ENCODE peak calls at places on chromosomes 16 and 17, in six cellular contexts. W, X, F, N, G and C are unnamed samples.

GRCh38 chr17:81248649-81249048 is 9.5 kb downstream of the NDUFAF8 start:
- DNase-seq in W (no peak), X (no peak), F (no peak), N (no peak), G (no peak), C (no peak)

GRCh38 chr16:65789148-65789545 is 577.3 kb upstream of the CDH5 start:
- DNase-seq in W (no peak), X (no peak), F (no peak), N (no peak), G (no peak), C (no peak)

GRCh38 chr16:69927056-69927757 is 23.9 kb upstream of the CLEC18A start:
- DNase-seq in W (no peak), X (no peak), F (peak; percentile 60), N (no peak), G (no peak), C (no peak)

GRCh38 chr16:66295761-66296546 is 70.5 kb upstream of the CDH5 start:
- DNase-seq in W (no peak), X (peak; percentile 14), F (no peak), N (no peak), G (no peak), C (no peak)

GRCh38 chr16:19844945-19845641 is 39.6 kb downstream of the GPRC5B start:
- DNase-seq in W (no peak), X (no peak), F (peak; percentile 92), N (no peak), G (peak; percentile 95), C (no peak)

GRCh38 chr17:39596543-39597267 is 11.0 kb downstream of the NEUROD2 start:
- DNase-seq in W (peak; percentile 53), X (no peak), F (no peak), N (no peak), G (no peak), C (no peak)

GRCh38 chr17:50114849-50115357 is 15.1 kb downstream of the SAMD14 start:
- DNase-seq in W (peak; percentile 66), X (peak; percentile 81), F (peak; percentile 70), N (peak; percentile 89), G (peak; percentile 77), C (no peak)

GRCh38 chr16:48321307-48322036 is 63.7 kb downstream of the SIAH1 start:
- DNase-seq in W (no peak), X (no peak), F (peak; percentile 85), N (no peak), G (peak; percentile 81), C (no peak)

GRCh38 chr17:75925103-75925502 is 15.7 kb downstream of the FBF1 start:
- DNase-seq in W (no peak), X (no peak), F (no peak), N (no peak), G (no peak), C (no peak)

GRCh38 chr17:49996495-49997255 is 1.7 kb upstream of the DLX3 start:
- DNase-seq in W (peak; percentile 96), X (peak; percentile 77), F (peak; percentile 12), N (peak; percentile 40), G (peak; percentile 33), C (peak; percentile 72)

GRCh38 chr17:8079291-8080207 is 8.0 kb downstream of the ALOX12B start:
- DNase-seq in W (peak; percentile 95), X (peak; percentile 95), F (peak; percentile 33), N (peak; percentile 82), G (peak; percentile 63), C (peak; percentile 80)

GRCh38 chr16:53745126-53745525 is 41.2 kb downstream of the FTO start:
- DNase-seq in W (no peak), X (no peak), F (no peak), N (peak; percentile 29), G (no peak), C (no peak)

GRCh38 chr16:8866118-8866883 is 2.5 kb downstream of the CARHSP1 start:
- DNase-seq in W (peak; percentile 92), X (peak; percentile 95), F (no peak), N (peak; percentile 98), G (peak; percentile 51), C (peak; percentile 94)
- H2BK5ac ChIP-seq in W (peak overlapping the region; percentile 83), X (no peak overlapping the region), F (no peak overlapping the region), N (no peak overlapping the region), G (no peak overlapping the region), C (peak overlapping the region; percentile 27)

DNA sequence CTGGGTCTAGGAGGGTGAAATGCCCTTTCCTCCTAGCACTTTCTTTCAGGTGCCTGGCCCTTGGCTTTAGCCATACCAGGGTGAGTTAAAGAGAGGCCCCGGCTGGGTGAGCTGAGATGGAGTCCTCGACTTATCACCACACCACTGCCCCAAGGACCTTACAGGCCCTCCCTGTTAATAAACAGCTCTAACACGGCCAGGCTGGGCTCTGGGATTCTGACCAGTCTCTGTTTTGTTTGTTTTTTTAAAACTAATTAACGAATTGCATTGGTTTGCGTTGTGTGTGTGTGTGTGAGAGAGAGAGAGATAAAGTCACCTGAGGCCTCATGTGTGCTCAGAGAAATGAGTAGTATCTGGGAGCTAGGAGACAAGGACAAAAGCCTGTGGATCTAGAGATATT is 14.3 kb downstream of the MYL4 start:
- DNase-seq in W (no peak), X (no peak), F (no peak), N (no peak), G (no peak), C (no peak)
- H2BK15ac ChIP-seq in W (no peak overlapping the region), X (no peak overlapping the region), F (peak overlapping the region; percentile 90), N (no peak overlapping the region), G (peak overlapping the region; percentile 37), C (no peak overlapping the region)

DNA sequence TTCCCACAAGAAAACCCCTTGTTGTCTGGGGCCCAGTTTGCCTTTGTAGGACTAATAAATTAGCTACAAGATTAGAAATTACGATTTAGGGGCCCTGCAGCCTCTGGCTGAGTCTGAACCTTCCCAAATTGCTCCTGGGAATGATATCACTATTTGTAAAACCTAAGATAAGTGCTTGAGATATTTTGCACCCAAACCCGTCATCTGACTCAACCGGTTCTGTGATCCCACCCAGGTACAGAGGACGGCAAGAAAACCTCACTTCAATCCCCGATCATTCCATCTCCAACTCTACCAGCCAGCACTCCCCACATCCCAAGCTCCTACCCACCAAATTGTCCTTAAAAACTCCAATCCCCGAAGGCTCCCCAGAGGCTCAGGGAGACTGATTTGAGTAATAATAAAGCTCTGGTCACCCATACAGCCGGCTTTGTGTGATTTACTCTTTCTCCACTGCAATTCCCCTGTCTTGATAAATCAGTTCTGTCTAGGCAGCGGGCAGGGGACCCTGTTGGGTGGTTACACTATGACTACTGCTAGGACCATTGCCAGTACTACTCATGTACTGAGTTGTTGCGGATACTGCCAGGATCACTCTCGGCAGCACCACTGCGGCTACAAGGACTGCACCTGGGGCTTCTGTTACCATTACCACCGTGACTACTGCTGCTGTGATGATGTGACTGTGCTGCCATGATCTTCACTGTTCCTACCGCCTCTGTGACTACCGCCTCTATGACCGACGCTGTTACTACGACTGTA is 73.1 kb downstream of the IRF8 start:
- DNase-seq in W (no peak), X (no peak), F (peak; percentile 2), N (no peak), G (no peak), C (no peak)
- H2AK5ac ChIP-seq in W (no peak overlapping the region), X (no peak overlapping the region), F (no peak overlapping the region), N (no peak overlapping the region), G (no peak overlapping the region), C (no peak overlapping the region)

GRCh38 chr16:2235234-2235651 is 1.0 kb upstream of the DNASE1L2 start:
- DNase-seq in W (no peak), X (no peak), F (no peak), N (no peak), G (no peak), C (no peak)
- H2BK5ac ChIP-seq in W (no peak overlapping the region), X (no peak overlapping the region), F (no peak overlapping the region), N (no peak overlapping the region), G (no peak overlapping the region), C (no peak overlapping the region)

GRCh38 chr17:45147102-45147580 is 1.1 kb upstream of the HEXIM1 start:
- DNase-seq in W (no peak), X (no peak), F (peak; percentile 62), N (no peak), G (no peak), C (peak; percentile 80)
- H2BK15ac ChIP-seq in W (no peak overlapping the region), X (peak overlapping the region; percentile 82), F (peak overlapping the region; percentile 16), N (no peak overlapping the region), G (no peak overlapping the region), C (no peak overlapping the region)

DNA sequence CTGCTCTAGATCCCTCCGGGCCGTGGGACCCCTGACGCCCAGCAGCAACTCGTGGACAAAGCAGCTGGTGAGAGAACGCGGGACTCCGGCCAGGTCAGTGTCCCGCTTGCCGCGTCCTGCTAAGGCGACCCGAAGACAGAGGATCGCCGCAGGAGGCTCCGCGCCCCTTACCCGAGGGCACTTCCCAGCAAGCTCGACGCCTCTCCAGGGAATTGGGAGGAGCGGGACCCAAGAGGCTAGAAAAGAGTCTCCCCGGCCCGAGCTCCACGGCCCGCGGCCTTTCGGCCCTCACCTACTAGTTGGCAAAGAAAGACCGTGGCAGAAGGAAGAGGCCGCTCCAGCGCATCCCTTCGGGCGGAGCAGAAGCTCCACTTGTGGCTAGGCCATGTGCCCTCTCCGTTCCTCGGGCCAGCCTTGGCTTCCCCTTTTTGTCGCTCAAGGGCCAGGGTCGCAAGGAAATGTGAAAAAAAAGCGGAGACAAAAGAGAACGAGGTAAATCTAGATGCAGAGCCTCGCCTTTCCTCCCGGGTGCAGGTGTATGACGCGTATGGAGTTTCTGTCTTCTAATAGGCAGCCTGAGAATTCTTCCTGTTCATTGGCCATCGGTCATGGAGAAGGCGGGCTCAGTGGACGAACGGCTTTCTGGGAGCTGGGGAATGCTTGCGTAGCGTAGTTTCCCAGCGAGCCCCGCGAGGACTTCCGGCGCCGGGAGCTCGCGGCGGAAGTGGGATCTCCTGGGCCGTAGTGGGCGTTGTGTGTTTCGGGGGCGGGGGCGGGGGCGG is at the start of gene ZNF213:
- DNase-seq in W (peak; percentile 88), X (peak; percentile 98), F (peak; percentile 97), N (peak; percentile 100), G (peak; percentile 99), C (peak; percentile 97)
- H2AK5ac ChIP-seq in W (peak within 1 kb of the TSS; percentile 53), X (no peak within 1 kb of the TSS), F (peak within 1 kb of the TSS; percentile 93), N (peak within 1 kb of the TSS; percentile 78), G (peak within 1 kb of the TSS; percentile 72), C (peak within 1 kb of the TSS; percentile 77)

DNA sequence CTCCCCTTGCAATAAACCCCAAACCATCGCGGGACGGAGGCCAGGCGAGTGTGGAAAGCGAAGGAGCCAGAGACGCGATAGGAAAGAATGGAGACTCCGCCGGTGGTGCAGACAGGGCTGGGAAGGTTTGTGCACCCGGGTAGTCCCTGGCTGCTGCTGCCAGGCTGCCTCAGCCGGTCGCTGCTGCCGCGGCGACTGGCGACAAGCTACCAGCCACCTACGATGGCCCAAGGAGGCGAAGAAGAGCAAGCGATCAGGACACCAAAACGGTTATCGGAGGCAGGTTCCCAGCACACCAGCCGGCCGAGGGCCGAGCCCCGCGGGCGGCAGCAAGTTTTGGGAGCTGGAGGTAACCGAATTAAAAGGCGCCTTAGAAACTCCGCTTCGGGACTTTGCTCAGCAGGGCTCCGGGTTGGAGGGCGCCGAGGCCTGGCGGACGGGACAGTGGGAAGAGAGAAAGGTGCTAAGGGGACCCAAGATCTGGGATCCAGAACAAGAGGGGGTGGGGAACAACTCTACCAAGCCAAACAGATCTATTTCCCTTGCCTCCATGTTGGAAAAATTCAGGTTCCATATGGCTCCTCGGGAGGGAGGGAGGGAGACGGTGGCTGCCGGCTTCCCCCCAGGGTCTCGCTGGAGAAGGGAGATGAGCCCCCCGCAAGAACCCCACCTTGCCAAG is 9.6 kb upstream of the HOXB2 start:
- DNase-seq in W (no peak), X (peak; percentile 64), F (peak; percentile 27), N (no peak), G (peak; percentile 52), C (no peak)
- H2BK5ac ChIP-seq in W (no peak overlapping the region), X (no peak overlapping the region), F (peak overlapping the region; percentile 96), N (no peak overlapping the region), G (peak overlapping the region; percentile 49), C (no peak overlapping the region)

GRCh38 chr16:74601131-74601871 is 5.6 kb downstream of the GLG1 start:
- DNase-seq in W (no peak), X (no peak), F (no peak), N (no peak), G (no peak), C (no peak)
- H2BK15ac ChIP-seq in W (no peak overlapping the region), X (no peak overlapping the region), F (no peak overlapping the region), N (no peak overlapping the region), G (no peak overlapping the region), C (no peak overlapping the region)

GRCh38 chr17:73292031-73292531 is 19.7 kb downstream of the CDC42EP4 start:
- DNase-seq in W (no peak), X (peak; percentile 25), F (peak; percentile 83), N (no peak), G (peak; percentile 86), C (no peak)
- H2AK5ac ChIP-seq in W (no peak overlapping the region), X (no peak overlapping the region), F (peak overlapping the region; percentile 99), N (no peak overlapping the region), G (peak overlapping the region; percentile 61), C (peak overlapping the region; percentile 2)